ENCODE peak calls at places on chromosomes 1 and 21, in eight cellular contexts. N is HFF-Myc, L is HCT116, J is psoas muscle, Z is astrocyte of the cerebellum, S is transverse colon, P is IMR-90, Y is prostate gland. U is an unnamed sample.
A peak's percentile ranks its signal among the peaks of the same experiment; 100 is the strongest.

GRCh38 chr1:64421377-64421776 is 48.6 kb upstream of the CACHD1 start:
- DNase-seq in N (no peak), L (no peak), J (no peak), Z (no peak), S (no peak), P (peak; percentile 8), Y (no peak), U (no peak)

GRCh38 chr1:168400139-168400538 is 119.5 kb downstream of the TBX19 start:
- DNase-seq in N (no peak), L (no peak), J (no peak), Z (no peak), S (no peak), P (no peak), Y (no peak), U (no peak)

GRCh38 chr21:20207335-20207734 is 790.9 kb upstream of the NCAM2 start:
- DNase-seq in N (no peak), L (no peak), J (no peak), Z (no peak), S (no peak), P (no peak), Y (no peak), U (no peak)

GRCh38 chr1:95203908-95204437 is 30.0 kb upstream of the RWDD3 start:
- DNase-seq in N (no peak), L (no peak), J (no peak), Z (no peak), S (no peak), P (no peak), Y (no peak), U (no peak)

GRCh38 chr1:7042322-7043231 is 257.3 kb downstream of the CAMTA1 start:
- DNase-seq in N (peak; percentile 9), L (peak; percentile 10), J (no peak), Z (peak; percentile 23), S (no peak), P (peak; percentile 57), Y (no peak), U (peak; percentile 15)

GRCh38 chr1:241849345-241849695 is 1.3 kb downstream of the EXO1 start:
- DNase-seq in N (no peak), L (no peak), J (no peak), Z (no peak), S (no peak), P (no peak), Y (no peak), U (no peak)

GRCh38 chr1:18121072-18121820 is 13.6 kb downstream of the IGSF21 start:
- DNase-seq in N (no peak), L (no peak), J (no peak), Z (no peak), S (no peak), P (no peak), Y (no peak), U (no peak)

GRCh38 chr1:159009704-159010361 is at the start of gene IFI16:
- DNase-seq in N (peak; percentile 84), L (no peak), J (no peak), Z (peak; percentile 86), S (peak; percentile 34), P (peak; percentile 96), Y (peak; percentile 64), U (no peak)

GRCh38 chr1:43806183-43806582 is 98.8 kb downstream of the ST3GAL3 start:
- DNase-seq in N (no peak), L (no peak), J (no peak), Z (no peak), S (no peak), P (no peak), Y (no peak), U (no peak)

GRCh38 chr1:81702903-81703302 is 97.8 kb upstream of the ADGRL2 start:
- DNase-seq in N (no peak), L (no peak), J (no peak), Z (peak; percentile 86), S (no peak), P (peak; percentile 95), Y (no peak), U (no peak)

GRCh38 chr1:9744106-9744799 is 79.5 kb downstream of the CLSTN1 start:
- DNase-seq in N (no peak), L (no peak), J (peak; percentile 23), Z (no peak), S (no peak), P (no peak), Y (no peak), U (no peak)

GRCh38 chr1:60547821-60548220 is 474.3 kb upstream of the C1orf87 start:
- DNase-seq in N (no peak), L (no peak), J (no peak), Z (no peak), S (no peak), P (no peak), Y (no peak), U (no peak)

GRCh38 chr21:46667735-46668380 is 32.4 kb downstream of the PRMT2 start:
- DNase-seq in N (peak; percentile 49), L (no peak), J (peak; percentile 39), Z (no peak), S (no peak), P (peak; percentile 17), Y (no peak), U (no peak)

GRCh38 chr1:98452162-98452561 is 209.4 kb upstream of the SNX7 start:
- DNase-seq in N (no peak), L (no peak), J (no peak), Z (no peak), S (no peak), P (no peak), Y (no peak), U (no peak)

GRCh38 chr1:869499-870244 is 54.1 kb upstream of the SAMD11 start:
- DNase-seq in N (no peak), L (peak; percentile 26), J (peak; percentile 85), Z (no peak), S (peak; percentile 77), P (peak; percentile 7), Y (peak; percentile 21), U (no peak)

GRCh38 chr1:48526045-48526714 is 54.2 kb upstream of the SPATA6 start:
- DNase-seq in N (no peak), L (no peak), J (no peak), Z (no peak), S (peak; percentile 15), P (peak; percentile 35), Y (peak; percentile 29), U (no peak)

DNA sequence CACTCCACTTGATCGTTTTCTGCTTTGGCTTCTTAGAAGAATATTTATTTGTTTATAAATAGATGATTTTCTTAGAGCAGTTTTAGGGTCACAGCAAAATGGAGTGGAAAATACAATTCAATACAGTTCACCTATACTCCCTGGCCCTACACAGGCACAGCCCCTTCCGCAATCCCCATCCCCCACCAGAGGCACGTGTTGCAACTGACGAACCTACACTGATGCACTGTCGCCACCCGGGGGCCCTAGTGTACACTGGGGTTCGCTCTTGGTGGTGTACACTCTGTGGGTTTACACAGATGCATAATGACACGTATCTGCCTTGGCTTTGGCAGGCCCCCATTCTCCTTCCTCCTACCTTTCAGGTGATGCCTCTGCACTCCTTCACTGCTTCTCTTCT is 8.0 kb downstream of the ECHDC2 start:
- DNase-seq in N (no peak), L (no peak), J (no peak), Z (no peak), S (no peak), P (no peak), Y (no peak), U (no peak)
- TF ChIP-seq CTCF in N (no peak), L (peak; percentile 11), J (no peak), Z (no peak), S (no peak), P (no peak), Y (no peak), U (no peak)

DNA sequence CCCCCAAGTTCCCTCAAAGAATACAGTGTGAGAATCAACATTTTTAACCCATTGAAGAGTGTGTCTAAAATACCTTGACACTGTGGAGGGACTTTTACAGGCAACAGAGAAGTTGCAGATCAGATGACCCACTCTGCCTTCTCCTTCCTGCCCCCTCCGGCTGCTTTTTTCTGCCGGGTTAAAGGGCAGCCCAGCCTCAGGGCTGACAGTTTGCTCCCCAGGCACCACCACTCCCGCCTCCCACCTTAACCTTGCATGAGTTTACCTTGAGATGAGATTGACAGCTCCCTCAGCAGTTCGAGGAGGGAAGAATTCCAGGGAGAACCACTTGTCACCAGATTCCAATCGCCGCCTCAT is 3.2 kb downstream of the MTHFR start:
- DNase-seq in N (no peak), L (no peak), J (no peak), Z (no peak), S (no peak), P (peak; percentile 7), Y (no peak), U (no peak)
- H3K4me3 ChIP-seq in N (peak overlapping the region; percentile 55), L (peak overlapping the region; percentile 50), J (peak overlapping the region; percentile 93), Z (peak overlapping the region; percentile 48), S (peak overlapping the region; percentile 32), P (peak overlapping the region; percentile 53), Y (peak overlapping the region; percentile 28), U (no peak overlapping the region)

DNA sequence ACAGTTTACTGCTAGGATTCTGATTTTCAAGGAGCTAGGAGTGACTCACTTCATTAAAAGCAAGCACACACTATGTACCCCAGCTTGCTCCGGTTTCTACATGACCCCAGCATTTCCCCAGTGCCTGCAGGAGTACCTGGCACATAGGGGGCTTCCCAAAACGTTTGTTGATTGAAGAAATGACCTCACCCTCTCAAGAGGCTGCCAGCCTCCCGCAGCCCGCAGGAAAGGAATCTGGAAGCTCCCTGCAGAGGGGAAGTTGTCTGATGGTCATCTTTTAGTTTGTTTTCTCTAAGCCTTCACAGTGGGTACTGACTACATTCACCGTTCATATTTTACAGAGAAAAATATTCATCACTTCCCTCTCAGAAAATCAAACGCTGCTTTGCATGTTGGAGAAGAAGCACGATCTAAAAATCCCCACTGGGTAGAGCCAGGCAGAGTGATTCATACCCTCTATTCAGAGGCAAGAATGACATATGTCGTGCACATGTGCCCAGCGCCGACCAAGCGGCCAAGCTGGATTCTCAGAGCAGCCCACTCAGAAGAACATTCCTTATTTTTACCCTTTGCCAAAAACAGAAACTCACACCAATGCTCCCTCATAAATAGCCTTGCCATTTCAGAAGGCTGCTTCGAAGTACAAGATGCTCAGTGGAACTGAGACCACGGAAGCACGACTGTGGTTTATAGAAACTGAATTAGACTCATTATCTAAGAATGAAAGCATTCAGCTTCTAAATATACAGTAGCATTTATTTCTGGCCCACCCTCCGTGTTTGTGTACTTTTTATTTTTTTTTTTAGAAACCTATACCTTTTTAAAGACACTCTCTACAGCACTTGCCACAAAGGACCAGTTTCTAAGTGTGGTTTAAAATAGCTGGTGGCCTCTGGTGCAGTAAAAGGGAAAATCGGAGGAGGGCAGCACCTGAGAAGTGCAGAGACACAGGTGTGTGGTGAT is 143.2 kb downstream of the MIS18A start:
- DNase-seq in N (peak; percentile 89), L (no peak), J (no peak), Z (no peak), S (no peak), P (peak; percentile 1), Y (no peak), U (no peak)
- TF ChIP-seq CTCF in N (no peak), L (no peak), J (no peak), Z (no peak), S (no peak), P (no peak), Y (no peak), U (no peak)

DNA sequence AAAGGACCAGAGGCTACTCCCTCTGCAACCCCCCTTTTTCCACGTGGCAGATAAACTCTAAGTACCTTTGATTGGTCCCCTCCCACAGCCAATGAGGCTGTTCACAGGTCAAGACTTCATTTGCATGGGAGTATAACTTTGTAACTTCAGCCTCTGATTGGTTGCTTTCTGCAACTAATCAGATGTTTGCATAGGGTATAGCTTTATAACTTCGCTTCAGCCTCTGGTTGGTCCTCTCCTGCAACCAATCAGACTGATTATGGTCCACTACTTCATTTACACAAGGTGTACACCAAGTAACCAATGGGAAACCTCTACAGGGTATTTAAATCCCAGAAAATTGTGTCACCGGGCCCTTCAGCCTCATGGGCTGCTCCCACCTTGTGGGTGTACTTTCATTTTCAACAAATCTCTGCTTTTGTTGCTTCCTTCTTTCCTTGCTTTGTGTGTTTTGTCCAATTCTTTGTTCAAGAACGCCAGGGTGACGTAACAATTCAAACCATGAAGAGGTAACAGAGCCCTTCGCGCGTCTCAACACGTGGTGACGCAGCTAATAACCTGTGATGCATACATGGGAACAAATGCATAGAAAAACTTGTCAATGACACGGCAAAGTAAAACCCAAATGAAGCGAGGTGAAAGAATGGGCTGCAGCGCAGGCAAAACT is 47.2 kb downstream of the VPS26C start:
- DNase-seq in N (no peak), L (no peak), J (no peak), Z (no peak), S (no peak), P (no peak), Y (no peak), U (no peak)
- H3K4me3 ChIP-seq in N (peak overlapping the region; percentile 59), L (no peak overlapping the region), J (peak overlapping the region; percentile 78), Z (peak overlapping the region; percentile 58), S (peak overlapping the region; percentile 44), P (peak overlapping the region; percentile 59), Y (peak overlapping the region; percentile 41), U (peak overlapping the region; percentile 72)

U was measured in Panc1.